ENCODE peak calls at places on chromosomes 5 and 9, in seven cellular contexts. F, M, H, Y, Q, O and G are unnamed samples.

GRCh38 chr5:119179857-119180641 is 109.2 kb downstream of the DMXL1 start:
- DNase-seq in H (no peak), Q (no peak), M (no peak), Y (no peak), O (no peak), F (peak), G (no peak)

GRCh38 chr9:91012933-91013841 is 211.6 kb downstream of the SYK start:
- DNase-seq in F (no peak), O (no peak), Y (no peak), Q (no peak), M (no peak), H (no peak), G (no peak)

GRCh38 chr9:70143394-70144130 is 99.9 kb downstream of the MAMDC2 start:
- DNase-seq in O (no peak), H (no peak), Y (no peak), F (no peak), M (no peak), Q (no peak), G (no peak)

GRCh38 chr5:118906932-118907331 is 81.4 kb downstream of the DTWD2 start:
- DNase-seq in Q (no peak), O (no peak), Y (no peak), M (no peak), F (no peak), H (no peak), G (no peak)

GRCh38 chr5:156380846-156381245 is 53.9 kb downstream of the SGCD start:
- DNase-seq in F (no peak), O (no peak), H (no peak), Y (no peak), M (no peak), Q (no peak), G (no peak)

GRCh38 chr5:155735388-155735787 is 591.6 kb upstream of the SGCD start:
- DNase-seq in Y (no peak), H (no peak), F (no peak), Q (no peak), O (no peak), M (no peak), G (no peak)

GRCh38 chr9:81686614-81687520 is 2.5 kb downstream of the TLE1 start:
- DNase-seq in M (peak), O (peak), Y (peak), H (no peak), F (no peak), Q (no peak), G (peak)

GRCh38 chr9:123401879-123402513 is 46.0 kb downstream of the CRB2 start:
- DNase-seq in F (peak), M (peak), Y (no peak), O (peak), H (no peak), Q (no peak), G (peak)

GRCh38 chr9:137162505-137163100 is 7.2 kb downstream of the LRRC26 start:
- DNase-seq in Y (peak), O (no peak), F (peak), H (no peak), Q (no peak), M (no peak), G (no peak)

GRCh38 chr9:124334568-124335319 is 77.0 kb downstream of the NEK6 start:
- DNase-seq in F (no peak), H (no peak), Y (no peak), O (no peak), Q (no peak), M (no peak), G (no peak)

GRCh38 chr5:31844615-31845345 is 205.8 kb downstream of the PDZD2 start:
- DNase-seq in M (no peak), H (no peak), Y (no peak), Q (no peak), F (no peak), O (no peak), G (no peak)

GRCh38 chr5:43602818-43603534 is at the start of gene NNT:
- DNase-seq in H (peak), F (peak), O (peak), M (peak), Y (peak), Q (no peak), G (peak)
- TF ChIP-seq TAF1 in H (peak), F (peak), O (peak), M (no peak), Y (peak), Q (peak), G (no peak)

GRCh38 chr9:135245482-135246247 is 158.2 kb downstream of the OLFM1 start:
- DNase-seq in Q (no peak), H (no peak), M (no peak), O (no peak), F (no peak), Y (no peak), G (no peak)

GRCh38 chr9:135244271-135244691 is 156.8 kb downstream of the OLFM1 start:
- DNase-seq in H (no peak), Y (no peak), O (no peak), M (no peak), F (no peak), Q (no peak), G (no peak)

GRCh38 chr9:135243201-135244190 is 156.0 kb downstream of the OLFM1 start:
- DNase-seq in H (no peak), Y (no peak), O (no peak), Q (no peak), F (no peak), M (no peak), G (no peak)

GRCh38 chr9:135246248-135247173 is 159.0 kb downstream of the OLFM1 start:
- DNase-seq in F (no peak), Y (no peak), M (no peak), H (no peak), Q (no peak), O (no peak), G (no peak)

DNA sequence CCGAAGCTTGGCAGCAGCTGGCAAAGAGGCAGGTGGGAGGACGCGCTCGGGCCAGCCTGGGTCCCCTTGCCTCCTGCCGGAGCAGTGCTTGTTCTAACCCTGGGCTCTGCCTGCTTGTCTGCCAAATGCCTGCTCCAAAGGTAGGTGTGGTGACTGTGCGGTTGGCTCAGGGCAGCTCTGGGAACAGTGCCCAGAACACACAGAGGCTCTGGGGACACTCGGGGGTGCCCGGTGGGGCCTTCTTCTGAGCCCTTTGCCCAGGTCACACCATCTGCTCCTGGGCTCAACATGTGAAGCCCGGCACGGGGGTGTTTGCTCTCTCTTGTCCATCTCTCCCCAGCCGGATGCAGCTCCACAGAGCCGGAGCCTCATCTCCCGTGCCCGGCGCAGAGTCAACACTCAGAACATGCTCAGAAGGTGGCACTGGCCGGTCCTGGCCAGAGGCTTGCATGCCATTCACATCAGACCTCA is 157.3 kb downstream of the OLFM1 start:
- DNase-seq in F (no peak), Q (no peak), H (no peak), Y (no peak), M (no peak), O (no peak), G (no peak)
- TF ChIP-seq POLR2AphosphoS5 in F (no peak), Q (no peak), H (no peak), Y (no peak), M (no peak), O (no peak), G (no peak)

GRCh38 chr9:79490657-79491250 is 81.0 kb upstream of the TLE4 start:
- DNase-seq in M (no peak), F (no peak), Q (no peak), O (no peak), H (no peak), Y (no peak), G (no peak)

GRCh38 chr9:79485258-79485657 is 86.5 kb upstream of the TLE4 start:
- DNase-seq in O (no peak), Q (no peak), M (no peak), Y (no peak), H (no peak), F (no peak), G (no peak)

GRCh38 chr9:79492092-79492995 is 79.4 kb upstream of the TLE4 start:
- DNase-seq in O (no peak), M (no peak), Q (no peak), F (no peak), Y (no peak), H (no peak), G (no peak)

DNA sequence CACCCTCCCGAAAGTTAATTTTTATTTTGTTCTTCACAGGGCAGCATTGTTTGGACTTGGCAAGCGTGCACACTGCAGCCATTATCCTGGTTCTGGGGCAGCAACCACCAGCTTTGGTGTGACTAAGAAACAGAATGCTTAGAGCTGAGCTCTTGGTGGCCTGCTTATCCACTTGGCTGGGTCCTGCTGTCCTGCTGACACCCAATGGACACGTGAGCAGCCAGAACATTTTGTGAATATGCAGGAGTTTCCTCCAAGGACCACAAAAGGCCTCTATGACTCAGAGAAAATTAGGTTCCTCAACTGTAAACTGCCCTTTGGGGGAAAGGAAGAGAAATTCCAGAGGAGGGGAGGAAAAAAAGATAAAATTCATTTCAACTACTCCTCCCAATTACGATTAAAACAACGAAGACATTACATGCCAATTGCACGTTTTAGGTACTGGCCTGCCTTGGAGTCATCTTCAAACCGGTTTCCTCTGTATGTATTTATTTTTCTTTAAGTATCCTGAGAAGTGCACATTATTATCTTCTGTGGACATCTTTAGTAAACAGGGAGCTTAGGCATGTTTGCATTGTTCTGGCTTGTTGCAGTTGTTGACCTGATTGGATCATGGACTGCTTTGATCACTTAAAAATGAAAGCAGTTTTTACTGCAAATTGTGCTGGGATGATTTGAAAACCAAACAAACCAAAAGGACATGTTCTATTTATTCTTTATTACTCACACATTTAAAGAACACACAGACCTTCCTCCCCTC is 82.3 kb upstream of the TLE4 start:
- DNase-seq in Y (no peak), H (no peak), O (no peak), Q (no peak), F (no peak), M (peak), G (no peak)
- TF ChIP-seq TAF1 in Y (no peak), H (no peak), O (no peak), Q (no peak), F (no peak), M (no peak), G (no peak)

GRCh38 chr5:123037104-123037418 is 536 bp upstream of the PPIC start:
- DNase-seq in Q (no peak), M (no peak), H (no peak), F (no peak), O (no peak), Y (no peak), G (no peak)
- TF ChIP-seq POLR2AphosphoS5 in Q (no peak), M (no peak), H (no peak), F (no peak), O (no peak), Y (no peak), G (no peak)

DNA sequence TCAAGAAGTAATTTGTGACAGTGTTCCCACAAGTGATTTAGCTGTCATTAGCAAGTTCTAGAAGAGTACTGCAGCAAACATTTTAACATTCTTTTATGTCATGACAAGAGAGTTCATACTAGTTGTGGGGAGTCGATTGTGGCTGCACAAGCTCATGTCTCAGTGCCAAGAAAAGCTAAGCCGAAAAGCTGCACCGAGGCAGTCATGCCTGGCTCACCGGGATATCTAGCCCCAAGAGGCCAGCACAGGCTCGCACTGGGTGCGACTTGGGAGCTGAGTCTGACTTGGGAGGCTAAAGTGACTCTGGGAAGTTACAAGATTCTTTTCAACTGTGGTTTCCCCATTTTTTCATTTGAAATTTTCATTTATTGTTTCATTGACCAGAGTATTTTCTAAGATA is 18.6 kb downstream of the CAST start:
- DNase-seq in O (no peak), F (no peak), Q (no peak), H (no peak), Y (no peak), M (no peak), G (no peak)
- TF ChIP-seq TAF1 in O (no peak), F (no peak), Q (no peak), H (no peak), Y (no peak), M (no peak), G (no peak)

DNA sequence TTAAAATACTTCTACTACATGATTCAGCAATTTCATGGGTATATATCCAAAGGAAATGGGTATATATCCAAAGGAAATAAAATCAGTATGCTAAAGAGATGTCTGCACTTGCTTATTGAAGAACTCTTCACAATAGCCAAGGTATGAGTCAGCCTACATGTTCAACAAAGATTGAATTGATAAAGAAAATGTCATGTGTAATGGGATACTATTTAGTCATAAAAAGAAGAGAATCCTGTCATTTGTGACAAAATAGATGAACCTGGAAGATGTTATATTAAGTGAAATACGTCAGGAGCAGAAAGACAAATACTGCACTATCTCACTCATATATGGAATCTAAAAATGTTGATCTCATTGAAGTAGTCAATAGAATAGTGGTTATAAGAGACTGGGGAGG is 944.5 kb upstream of the CTNND2 start:
- DNase-seq in Y (no peak), H (no peak), F (no peak), M (no peak), Q (no peak), O (no peak), G (no peak)
- TF ChIP-seq POLR2AphosphoS5 in Y (no peak), H (no peak), F (no peak), M (no peak), Q (no peak), O (no peak), G (no peak)

DNA sequence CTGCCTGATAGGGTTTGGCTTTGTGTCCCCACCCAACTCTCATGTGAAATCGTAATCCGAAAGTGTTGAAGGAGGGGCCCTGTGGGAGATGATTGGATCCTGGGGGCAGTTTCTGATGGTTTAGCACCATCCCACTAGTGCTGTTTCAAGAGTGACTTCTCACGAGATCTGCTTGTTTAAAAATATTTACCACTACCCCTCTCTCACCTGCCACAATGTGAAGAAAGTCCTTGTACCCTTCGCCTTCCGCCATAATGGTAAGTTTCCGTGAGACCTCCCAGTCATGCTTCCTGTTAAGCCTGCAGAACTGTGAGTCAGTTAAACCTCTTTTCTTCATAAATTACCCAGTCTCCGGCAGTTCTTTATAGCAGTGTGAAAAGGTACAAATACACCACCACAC is 2.7 kb upstream of the RFX3 start:
- DNase-seq in Q (peak), Y (no peak), F (peak), O (no peak), H (no peak), M (no peak), G (no peak)
- TF ChIP-seq TAF1 in Q (no peak), Y (no peak), F (no peak), O (no peak), H (no peak), M (no peak), G (peak)

GRCh38 chr5:55936100-55936693 is 58.6 kb downstream of the IL6ST start:
- DNase-seq in Q (no peak), O (peak), F (peak), Y (peak), H (peak), M (peak), G (peak)
- TF ChIP-seq POLR2AphosphoS5 in Q (peak), O (no peak), F (no peak), Y (no peak), H (no peak), M (no peak), G (no peak)

DNA sequence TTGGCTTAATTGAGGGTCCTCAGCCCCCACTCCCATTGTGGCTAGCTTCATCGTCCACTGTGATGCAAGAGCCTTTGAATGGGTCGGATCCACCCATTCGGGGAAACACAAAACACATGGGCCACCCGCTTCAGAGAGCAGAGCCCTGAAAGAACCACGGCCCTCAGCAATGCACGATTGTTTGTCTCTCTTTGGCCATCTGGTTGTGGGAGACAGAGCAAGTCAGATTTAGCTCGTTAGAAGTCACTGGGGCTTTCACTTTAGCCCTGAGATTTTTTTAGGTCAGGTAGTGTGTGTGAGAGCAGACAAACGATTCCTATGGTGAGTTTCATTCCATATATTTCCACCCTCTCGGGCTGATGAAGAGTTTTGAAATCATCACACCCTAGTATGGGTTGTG is 12.9 kb upstream of the COL15A1 start:
- DNase-seq in F (no peak), M (no peak), Y (no peak), Q (no peak), O (no peak), H (no peak), G (no peak)
- TF ChIP-seq TAF1 in F (no peak), M (no peak), Y (no peak), Q (no peak), O (no peak), H (no peak), G (no peak)

GRCh38 chr9:108443741-108444140 is 412.0 kb downstream of the ACTL7B start:
- DNase-seq in F (no peak), Q (no peak), Y (no peak), O (no peak), M (peak), H (no peak), G (no peak)

GRCh38 chr9:108443278-108443633 is 412.5 kb downstream of the ACTL7B start:
- DNase-seq in Q (no peak), M (peak), H (no peak), Y (no peak), O (no peak), F (no peak), G (no peak)

GRCh38 chr9:108442604-108443277 is 413.0 kb downstream of the ACTL7B start:
- DNase-seq in M (peak), F (no peak), Q (no peak), O (no peak), Y (no peak), H (no peak), G (no peak)

GRCh38 chr9:108445431-108446018 is 410.3 kb downstream of the ACTL7B start:
- DNase-seq in M (peak), O (no peak), F (no peak), H (no peak), Q (no peak), Y (no peak), G (no peak)

GRCh38 chr9:108444400-108445358 is 411.1 kb downstream of the ACTL7B start:
- DNase-seq in M (peak), O (no peak), F (no peak), Y (no peak), H (no peak), Q (no peak), G (no peak)
- TF ChIP-seq POLR2AphosphoS5 in M (no peak), O (peak), F (no peak), Y (no peak), H (no peak), Q (no peak), G (no peak)